ENCODE peak calls at places on chromosomes 13 and 19, in ten cellular contexts. K is mesendoderm; R is uterus; D is SK-N-SH; Z is GM23338; N is CD8-positive, alpha-beta memory T cell; A is GM23248; G is MM.1S; F is tibial artery; P is ovary. M is an unnamed sample.

GRCh38 chr19:6101291-6101690 is 9.0 kb downstream of the RFX2 start:
- DNase-seq in A (no peak), F (no peak), G (no peak), N (no peak), P (no peak), D (no peak), Z (no peak), K (no peak), R (no peak), M (no peak)

GRCh38 chr19:2791876-2792275 is 6.6 kb downstream of the THOP1 start:
- DNase-seq in Z (no peak), A (no peak), N (no peak), K (no peak), R (no peak), G (no peak), D (no peak), F (no peak), P (no peak), M (no peak)

GRCh38 chr13:86737334-86737932 is 933.7 kb upstream of the SLITRK5 start:
- DNase-seq in K (peak; percentile 30), G (no peak), A (no peak), R (no peak), F (no peak), N (no peak), Z (no peak), P (no peak), D (no peak), M (no peak)

GRCh38 chr13:64471916-64472315 is 2758.2 kb downstream of the PCDH9 start:
- DNase-seq in A (peak; percentile 54), P (no peak), R (no peak), F (no peak), K (peak; percentile 46), D (peak; percentile 22), N (no peak), Z (peak; percentile 37), G (peak; percentile 9), M (no peak)

GRCh38 chr19:38265213-38265861 is 964 bp downstream of the SPINT2 start:
- DNase-seq in F (no peak), P (no peak), R (no peak), G (no peak), K (peak; percentile 72), N (no peak), Z (peak; percentile 62), D (no peak), A (no peak), M (no peak)

GRCh38 chr13:36891752-36892151 is 28.3 kb downstream of the SMAD9 start:
- DNase-seq in A (peak; percentile 52), K (no peak), D (no peak), G (no peak), P (no peak), R (no peak), Z (no peak), F (no peak), N (no peak), M (no peak)

GRCh38 chr19:58581227-58582141 is 8.3 kb upstream of the MZF1 start:
- DNase-seq in P (peak; percentile 92), Z (peak; percentile 96), G (no peak), K (peak; percentile 96), A (peak; percentile 96), N (peak; percentile 91), D (no peak), F (peak; percentile 84), R (peak; percentile 87), M (peak; percentile 73)

GRCh38 chr13:48954086-48954485 is 21.6 kb upstream of the FNDC3A start:
- DNase-seq in F (no peak), K (no peak), P (no peak), G (no peak), Z (no peak), N (no peak), D (no peak), R (no peak), A (peak; percentile 37), M (no peak)

GRCh38 chr19:51719251-51719901 is 4.4 kb downstream of the HAS1 start:
- DNase-seq in D (no peak), N (no peak), K (no peak), R (no peak), Z (peak; percentile 69), A (no peak), G (no peak), F (no peak), P (peak; percentile 52), M (no peak)

GRCh38 chr19:51715850-51716249 is 7.9 kb downstream of the HAS1 start:
- DNase-seq in A (no peak), Z (no peak), R (no peak), G (no peak), N (no peak), K (no peak), D (no peak), P (no peak), F (no peak), M (no peak)

GRCh38 chr19:51714848-51715247 is 8.9 kb downstream of the HAS1 start:
- DNase-seq in F (no peak), N (no peak), P (no peak), Z (no peak), G (no peak), A (peak; percentile 45), K (no peak), D (no peak), R (no peak), M (no peak)

GRCh38 chr19:51713319-51714285 is 10.2 kb downstream of the HAS1 start:
- DNase-seq in N (no peak), D (no peak), Z (no peak), A (no peak), P (no peak), K (no peak), F (no peak), R (no peak), G (no peak), M (no peak)

DNA sequence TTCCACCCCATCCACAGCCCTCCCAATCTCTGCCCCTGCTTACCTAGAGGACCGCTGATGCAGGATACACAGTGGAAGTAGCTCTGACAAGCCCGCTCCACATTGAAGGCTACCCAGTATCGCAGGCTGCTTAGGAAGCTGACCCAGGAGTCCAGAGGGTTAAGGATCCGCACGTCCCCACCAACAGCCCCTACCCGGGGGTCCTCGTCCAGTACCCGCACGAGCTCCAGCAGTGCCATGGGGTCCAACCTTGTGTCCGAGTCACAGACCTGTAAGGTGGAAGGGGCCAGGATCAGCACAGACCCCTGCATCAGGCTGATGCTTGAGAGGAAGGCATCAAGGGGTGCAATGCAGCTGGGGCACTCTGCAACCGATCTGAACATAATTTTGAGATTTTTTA is 6.9 kb downstream of the HAS1 start:
- DNase-seq in D (no peak), R (no peak), Z (no peak), K (no peak), A (no peak), F (no peak), P (no peak), G (no peak), N (no peak), M (no peak)
- H3K27me3 ChIP-seq in D (peaks cover 54% of the 10 kb centered on the region), R (peaks cover 6% of the 10 kb centered on the region), Z (peaks cover 51% of the 10 kb centered on the region), K (peaks cover 6% of the 10 kb centered on the region), A (peaks cover 29% of the 10 kb centered on the region), F (no peaks in the 10 kb centered on the region), P (no peaks in the 10 kb centered on the region), G (no peaks in the 10 kb centered on the region), N (no peaks in the 10 kb centered on the region), M (no peaks in the 10 kb centered on the region)

GRCh38 chr13:20227288-20227687 is 4.8 kb downstream of the GJB6 start:
- DNase-seq in K (no peak), G (no peak), F (no peak), Z (no peak), P (no peak), A (no peak), D (no peak), R (no peak), N (no peak), M (no peak)

GRCh38 chr13:20230913-20231838 is 943 bp downstream of the GJB6 start:
- DNase-seq in K (peak; percentile 17), N (no peak), F (no peak), P (no peak), A (no peak), D (no peak), Z (peak; percentile 48), R (no peak), G (no peak), M (peak; percentile 27)

GRCh38 chr13:20232556-20233277 is 598 bp upstream of the GJB6 start:
- DNase-seq in D (no peak), Z (no peak), K (no peak), F (no peak), N (no peak), A (no peak), G (no peak), P (no peak), R (no peak), M (no peak)

GRCh38 chr13:20231839-20232555 is at the start of gene GJB6:
- DNase-seq in K (peak; percentile 32), P (no peak), R (no peak), Z (peak; percentile 81), G (no peak), D (peak; percentile 32), N (no peak), F (no peak), A (peak; percentile 16), M (no peak)

DNA sequence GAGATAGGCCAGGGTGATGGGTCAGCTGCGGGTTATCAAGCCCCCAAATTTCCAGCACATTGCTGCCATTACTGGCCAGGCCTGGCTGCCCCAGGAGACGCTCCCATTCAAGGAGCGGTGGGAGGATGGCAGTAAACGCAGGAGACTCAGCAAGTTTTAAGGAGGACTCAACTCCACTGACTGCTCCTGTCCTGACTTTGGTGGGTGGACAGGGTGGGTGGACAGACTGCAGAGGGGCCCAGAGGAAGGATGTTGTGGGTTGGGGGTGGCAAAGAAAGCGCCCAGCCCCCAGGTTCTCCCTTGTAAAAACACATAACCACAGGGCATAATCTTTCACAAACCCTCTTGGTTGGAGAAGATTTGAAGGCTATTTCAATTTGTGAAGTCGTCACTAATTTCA is 4.4 kb downstream of the GJB6 start:
- DNase-seq in N (no peak), G (no peak), F (no peak), Z (no peak), D (no peak), R (no peak), K (no peak), A (no peak), P (no peak), M (no peak)
- H3K27me3 ChIP-seq in N (peaks cover 3% of the 10 kb centered on the region), G (no peaks in the 10 kb centered on the region), F (no peaks in the 10 kb centered on the region), Z (peaks cover 50% of the 10 kb centered on the region), D (peaks cover 86% of the 10 kb centered on the region), R (no peaks in the 10 kb centered on the region), K (peaks cover 24% of the 10 kb centered on the region), A (peaks cover 74% of the 10 kb centered on the region), P (no peaks in the 10 kb centered on the region), M (peaks cover 25% of the 10 kb centered on the region)

DNA sequence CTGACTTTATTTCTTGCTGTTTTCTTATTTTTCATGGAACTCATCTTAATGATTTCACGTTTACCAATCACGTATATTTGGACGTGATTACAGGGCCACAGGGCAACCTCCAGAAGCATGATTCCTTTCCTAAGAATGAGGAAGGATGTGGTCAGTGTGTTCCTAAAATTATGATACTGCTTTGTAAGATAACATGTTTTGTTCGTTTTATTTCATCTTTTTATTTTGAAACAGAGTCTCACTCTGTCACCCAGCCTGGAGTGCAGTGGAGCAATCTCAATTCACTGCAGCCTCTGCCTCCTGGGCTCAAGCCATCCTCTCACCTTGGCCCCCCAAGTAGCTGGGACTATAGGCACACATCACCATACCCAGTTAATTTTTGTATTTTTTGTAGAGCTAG is 24.8 kb upstream of the LAIR1 start:
- DNase-seq in D (no peak), G (no peak), P (no peak), A (no peak), F (no peak), R (no peak), K (no peak), Z (no peak), N (no peak), M (peak; percentile 68)
- H3K27me3 ChIP-seq in D (peaks cover 74% of the 10 kb centered on the region), G (peaks cover 27% of the 10 kb centered on the region), P (no peaks in the 10 kb centered on the region), A (peaks cover 42% of the 10 kb centered on the region), F (no peaks in the 10 kb centered on the region), R (no peaks in the 10 kb centered on the region), K (no peaks in the 10 kb centered on the region), Z (peaks cover 23% of the 10 kb centered on the region), N (no peaks in the 10 kb centered on the region), M (no peaks in the 10 kb centered on the region)

GRCh38 chr19:39736088-39736487 is 1.7 kb downstream of the CLC start:
- DNase-seq in Z (no peak), R (no peak), P (no peak), A (no peak), F (no peak), G (no peak), N (no peak), K (no peak), D (no peak), M (no peak)

GRCh38 chr19:39738809-39739208 is 980 bp upstream of the CLC start:
- DNase-seq in F (no peak), D (no peak), Z (no peak), A (no peak), R (no peak), G (no peak), P (no peak), K (no peak), N (no peak), M (peak; percentile 11)

GRCh38 chr19:39737351-39737750 is 478 bp downstream of the CLC start:
- DNase-seq in P (no peak), N (no peak), Z (no peak), R (no peak), G (no peak), A (no peak), D (no peak), K (no peak), F (no peak), M (no peak)

GRCh38 chr19:39735688-39736087 is 2.1 kb downstream of the CLC start:
- DNase-seq in N (no peak), G (no peak), F (no peak), P (no peak), Z (no peak), A (no peak), K (no peak), R (no peak), D (no peak), M (no peak)

DNA sequence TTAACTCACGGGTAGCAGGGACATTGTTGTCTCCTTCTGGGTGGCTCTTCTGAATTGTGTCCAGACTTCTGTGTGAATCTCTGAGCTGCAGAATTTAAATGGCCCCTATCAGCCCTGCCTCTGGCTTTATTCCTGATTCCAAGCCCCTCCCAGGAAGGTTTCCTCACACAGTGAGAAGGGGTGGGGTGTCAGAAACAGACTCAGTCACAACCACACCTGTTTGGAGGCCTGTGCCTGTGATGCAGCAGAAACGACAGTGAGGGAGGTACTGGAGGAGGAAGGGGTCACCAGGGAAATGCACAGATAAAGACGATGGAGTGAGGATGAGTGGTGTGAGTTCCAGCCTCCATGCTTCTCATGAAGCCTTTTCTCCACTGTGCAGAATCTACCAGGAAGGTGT is at the start of gene CLC:
- DNase-seq in Z (no peak), F (no peak), R (no peak), D (no peak), P (no peak), A (no peak), K (no peak), N (no peak), G (no peak), M (no peak)
- H3K27me3 ChIP-seq in Z (no peaks in the 10 kb centered on the region), F (no peaks in the 10 kb centered on the region), R (no peaks in the 10 kb centered on the region), D (peaks cover 6% of the 10 kb centered on the region), P (no peaks in the 10 kb centered on the region), A (no peaks in the 10 kb centered on the region), K (no peaks in the 10 kb centered on the region), N (no peaks in the 10 kb centered on the region), G (no peaks in the 10 kb centered on the region), M (no peaks in the 10 kb centered on the region)

M was measured in HL-60.